ENCODE peak calls at places on chromosomes 2 and 18, in six cellular contexts. B is GM23248, W is Karpas-422, C is SK-N-SH, U is PC-3, F is MM.1S. L is an unnamed sample.

GRCh38 chr2:178105566-178105965 is 6.7 kb upstream of the RBM45 start:
- DNase-seq in B (no peak), W (no peak), C (no peak), U (peak; percentile 58), F (no peak), L (no peak)

GRCh38 chr2:21270658-21271057 is 146.9 kb downstream of the TDRD15 start:
- DNase-seq in B (no peak), W (no peak), C (peak; percentile 70), U (no peak), F (no peak), L (no peak)

GRCh38 chr2:230717595-230717994 is 5.0 kb downstream of the CAB39 start:
- DNase-seq in B (no peak), W (no peak), C (no peak), U (no peak), F (no peak), L (no peak)

GRCh38 chr18:48138660-48139426 is 208.4 kb upstream of the SMAD2 start:
- DNase-seq in B (no peak), W (no peak), C (no peak), U (no peak), F (no peak), L (no peak)

GRCh38 chr2:188931361-188931760 is 42.8 kb upstream of the COL3A1 start:
- DNase-seq in B (peak; percentile 72), W (no peak), C (no peak), U (no peak), F (no peak), L (no peak)

GRCh38 chr2:54572636-54573531 is 116.8 kb downstream of the SPTBN1 start:
- DNase-seq in B (peak; percentile 68), W (no peak), C (no peak), U (peak; percentile 43), F (no peak), L (no peak)

GRCh38 chr18:77054606-77055428 is 77.8 kb downstream of the MBP start:
- DNase-seq in B (peak; percentile 88), W (peak; percentile 98), C (peak; percentile 69), U (peak; percentile 93), F (peak; percentile 87), L (no peak)

GRCh38 chr2:200575957-200576356 is 9.9 kb upstream of the AOX1 start:
- DNase-seq in B (peak; percentile 57), W (peak; percentile 44), C (no peak), U (peak; percentile 60), F (peak; percentile 51), L (no peak)

GRCh38 chr2:75186829-75187228 is 12.5 kb downstream of the TACR1 start:
- DNase-seq in B (no peak), W (no peak), C (peak; percentile 32), U (no peak), F (no peak), L (no peak)

GRCh38 chr2:37355735-37356134 is 11.3 kb downstream of the QPCT start:
- DNase-seq in B (no peak), W (no peak), C (no peak), U (no peak), F (peak; percentile 98), L (no peak)

DNA sequence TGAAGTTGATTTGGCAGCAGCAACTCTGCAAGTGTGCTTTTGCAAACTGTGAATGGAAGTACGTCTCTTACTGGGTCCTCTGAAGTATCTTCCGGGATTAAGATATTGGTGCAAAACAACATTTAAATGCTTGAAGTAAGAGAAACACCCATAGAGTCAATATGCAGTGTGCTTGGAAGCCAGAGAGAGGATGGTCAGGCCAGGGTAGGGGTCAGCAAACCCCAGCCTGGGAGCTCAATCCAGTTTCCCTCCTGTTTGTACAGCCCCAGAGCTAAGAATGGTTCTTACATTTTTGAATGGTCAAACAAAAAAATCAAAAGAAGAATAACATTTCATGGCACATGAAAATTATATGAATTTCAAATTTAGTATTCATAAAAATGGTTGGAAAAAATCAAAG is 13.5 kb downstream of the CCDC68 start:
- DNase-seq in B (no peak), W (no peak), C (no peak), U (no peak), F (no peak), L (no peak)
- H3K27ac ChIP-seq in B (no peak overlapping the region), W (no peak overlapping the region), C (no peak overlapping the region), U (peak overlapping the region; percentile 71), F (no peak overlapping the region), L (no peak overlapping the region)

GRCh38 chr2:128640847-128641360 is 322.2 kb upstream of the HS6ST1 start:
- DNase-seq in B (no peak), W (no peak), C (no peak), U (no peak), F (no peak), L (no peak)
- H3K9me2 ChIP-seq in B (no peaks in the 10 kb centered on the region), W (no peaks in the 10 kb centered on the region), C (no peaks in the 10 kb centered on the region), U (no peaks in the 10 kb centered on the region), F (no peaks in the 10 kb centered on the region), L (no peaks in the 10 kb centered on the region)

GRCh38 chr18:8938817-8939216 is 163.7 kb upstream of the NDUFV2 start:
- DNase-seq in B (no peak), W (no peak), C (no peak), U (no peak), F (no peak), L (no peak)

GRCh38 chr18:8933714-8934284 is 168.7 kb upstream of the NDUFV2 start:
- DNase-seq in B (no peak), W (no peak), C (no peak), U (peak; percentile 39), F (no peak), L (no peak)

GRCh38 chr18:8937695-8938094 is 164.8 kb upstream of the NDUFV2 start:
- DNase-seq in B (no peak), W (no peak), C (no peak), U (peak; percentile 64), F (no peak), L (no peak)

GRCh38 chr18:8936646-8937045 is 165.9 kb upstream of the NDUFV2 start:
- DNase-seq in B (no peak), W (no peak), C (no peak), U (no peak), F (no peak), L (no peak)

DNA sequence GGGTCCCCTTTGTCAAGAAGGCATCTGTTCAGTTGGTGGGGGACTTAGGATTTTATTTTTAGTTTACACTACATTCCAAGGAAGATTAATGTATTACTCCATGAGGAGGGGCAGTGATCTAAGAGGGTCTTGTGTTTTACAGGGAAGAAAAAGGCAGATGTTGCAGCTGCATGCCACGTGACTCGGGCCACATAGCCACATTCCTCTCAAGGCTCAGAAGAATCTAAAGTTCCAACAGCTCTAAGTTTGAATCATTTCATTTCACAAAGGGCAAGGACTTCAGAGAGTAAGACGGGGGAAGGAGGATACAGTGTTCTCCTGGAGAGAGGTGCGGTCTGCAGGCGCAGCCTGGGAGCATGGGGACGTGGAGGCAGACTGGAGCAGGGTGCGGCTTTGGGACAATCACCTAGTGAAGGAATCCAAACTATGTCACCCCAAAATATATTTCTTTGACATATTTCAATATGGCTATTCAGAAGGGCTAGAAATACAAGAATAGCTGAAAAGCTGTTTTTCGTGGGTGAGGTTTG is 165.3 kb upstream of the NDUFV2 start:
- DNase-seq in B (no peak), W (no peak), C (no peak), U (no peak), F (no peak), L (no peak)
- H3K9ac ChIP-seq in B (no peak overlapping the region), W (no peak overlapping the region), C (no peak overlapping the region), U (no peak overlapping the region), F (no peak overlapping the region), L (no peak overlapping the region)

GRCh38 chr18:80177128-80177527 is 68.1 kb downstream of the ADNP2 start:
- DNase-seq in B (no peak), W (no peak), C (no peak), U (no peak), F (no peak), L (no peak)

GRCh38 chr18:80178935-80179818 is 68.1 kb downstream of the PARD6G start:
- DNase-seq in B (no peak), W (no peak), C (no peak), U (no peak), F (no peak), L (no peak)

GRCh38 chr18:80175451-80176235 is 66.6 kb downstream of the ADNP2 start:
- DNase-seq in B (no peak), W (no peak), C (no peak), U (no peak), F (no peak), L (no peak)

GRCh38 chr18:80173060-80173459 is 64.0 kb downstream of the ADNP2 start:
- DNase-seq in B (no peak), W (no peak), C (no peak), U (no peak), F (no peak), L (no peak)

DNA sequence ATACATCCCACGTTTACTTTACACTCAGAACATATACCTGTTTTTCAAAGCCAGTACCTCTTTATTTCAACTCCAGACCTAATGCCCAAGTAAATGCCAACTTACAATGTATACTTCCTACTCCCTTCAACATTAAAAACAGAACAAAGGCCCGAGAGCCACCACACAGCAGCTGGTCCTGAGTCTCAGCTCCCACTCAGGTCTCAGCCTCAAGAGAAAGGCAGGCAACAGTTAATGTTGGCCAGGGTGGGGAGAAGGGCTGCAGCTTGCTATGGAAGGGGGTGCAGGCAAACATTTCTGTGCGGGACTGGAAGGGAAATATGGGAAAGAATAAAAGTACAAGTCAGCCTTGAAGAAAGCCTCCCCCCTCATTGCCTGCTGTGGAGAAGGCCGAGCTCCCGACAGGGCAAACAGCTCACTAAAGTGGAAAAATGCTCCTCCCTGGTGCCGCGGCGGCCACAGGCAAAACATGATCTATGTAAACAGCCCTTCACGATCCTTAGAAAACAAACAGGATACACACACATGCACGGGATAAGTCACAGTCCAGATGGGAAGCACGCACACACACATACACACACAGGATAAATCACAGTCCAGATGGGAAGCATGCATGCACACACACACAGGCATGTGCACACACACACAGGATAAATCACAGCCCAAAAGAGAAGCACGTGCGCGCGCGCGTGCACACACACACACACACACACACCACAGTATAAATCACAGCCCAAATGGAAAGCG is 67.4 kb downstream of the ADNP2 start:
- DNase-seq in B (peak; percentile 54), W (no peak), C (no peak), U (peak; percentile 18), F (no peak), L (no peak)
- H3K27ac ChIP-seq in B (no peak overlapping the region), W (no peak overlapping the region), C (no peak overlapping the region), U (no peak overlapping the region), F (no peak overlapping the region), L (no peak overlapping the region)

DNA sequence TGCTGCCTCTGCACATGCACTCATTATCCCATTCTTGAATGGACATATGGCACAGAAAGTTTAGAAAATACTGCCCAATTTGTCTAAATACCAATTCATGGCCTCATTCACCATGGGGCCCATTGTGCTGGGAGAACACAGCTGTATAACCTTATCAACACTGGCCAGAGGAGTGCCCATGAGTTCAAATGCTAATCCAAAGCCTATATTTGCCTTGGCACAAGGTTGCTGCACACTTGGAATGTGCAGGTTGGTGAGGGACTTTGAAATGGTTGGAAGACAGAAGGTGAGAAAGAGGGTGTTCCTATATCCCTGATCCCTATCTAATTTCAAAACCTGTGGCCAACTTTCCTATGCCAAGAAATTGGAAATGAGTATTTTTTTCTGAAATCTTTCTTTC is 693.9 kb upstream of the ID2 start:
- DNase-seq in B (no peak), W (no peak), C (no peak), U (no peak), F (no peak), L (no peak)
- H3K9me2 ChIP-seq in B (no peaks in the 10 kb centered on the region), W (no peaks in the 10 kb centered on the region), C (no peaks in the 10 kb centered on the region), U (no peaks in the 10 kb centered on the region), F (no peaks in the 10 kb centered on the region), L (no peaks in the 10 kb centered on the region)

GRCh38 chr2:11182951-11183350 is 27.7 kb downstream of the SLC66A3 start:
- DNase-seq in B (no peak), W (no peak), C (no peak), U (no peak), F (no peak), L (no peak)
- H3K9ac ChIP-seq in B (no peak overlapping the region), W (no peak overlapping the region), C (no peak overlapping the region), U (no peak overlapping the region), F (no peak overlapping the region), L (no peak overlapping the region)